ENCODE peak calls at places on chromosomes 16 and 17, in six cellular contexts. F is transverse colon, J is PC-3, I is psoas muscle, H is A549, X is heart left ventricle. Q is an unnamed sample.

GRCh38 chr17:1008008-1008761 is 11.3 kb downstream of the TIMM22 start:
- DNase-seq in F (no peak), J (no peak), H (no peak), X (peak), I (peak), Q (no peak)

GRCh38 chr17:34171245-34171818 is 83.8 kb upstream of the CCL2 start:
- DNase-seq in J (peak), I (peak), H (peak), F (peak), X (peak), Q (peak)

GRCh38 chr16:8026450-8026849 is 563.9 kb downstream of the TMEM114 start:
- DNase-seq in H (no peak), F (no peak), X (no peak), J (peak), I (no peak), Q (no peak)

GRCh38 chr17:52106638-52107261 is 51.8 kb downstream of the CA10 start:
- DNase-seq in X (no peak), H (peak), J (peak), F (peak), I (no peak), Q (no peak)

GRCh38 chr17:50180066-50180465 is 14.3 kb downstream of the SGCA start:
- DNase-seq in H (no peak), X (no peak), I (peak), J (no peak), F (no peak), Q (no peak)

GRCh38 chr17:1485748-1486376 is 6.6 kb downstream of the MYO1C start:
- DNase-seq in X (peak), J (peak), I (peak), H (peak), F (peak), Q (peak)

GRCh38 chr16:30921748-30922419 is 1.5 kb upstream of the FBXL19 start:
- DNase-seq in J (peak), F (peak), H (peak), I (peak), X (peak), Q (peak)

GRCh38 chr17:80195671-80196529 is 24.2 kb downstream of the SGSH start:
- DNase-seq in I (no peak), H (no peak), F (no peak), X (no peak), J (peak), Q (no peak)

GRCh38 chr16:51155901-51156810 is 5.1 kb upstream of the SALL1 start:
- DNase-seq in F (no peak), I (no peak), X (no peak), J (no peak), H (peak), Q (no peak)

GRCh38 chr16:28494141-28494851 is at the start of gene APOBR:
- DNase-seq in J (no peak), H (no peak), I (no peak), F (peak), X (peak), Q (peak)

GRCh38 chr17:43468746-43469544 is 14.8 kb upstream of the DHX8 start:
- DNase-seq in X (no peak), F (no peak), H (peak), J (peak), I (no peak), Q (no peak)

GRCh38 chr16:87464691-87465300 is 28.0 kb downstream of the ZCCHC14 start:
- DNase-seq in F (peak), X (peak), J (peak), H (no peak), I (peak), Q (peak)

GRCh38 chr16:88685156-88686061 is 898 bp downstream of the SNAI3 start:
- DNase-seq in X (no peak), J (no peak), H (peak), F (peak), I (peak), Q (peak)

GRCh38 chr16:22213236-22213635 is 7.2 kb downstream of the EEF2K start:
- DNase-seq in I (no peak), F (no peak), H (no peak), J (no peak), X (no peak), Q (no peak)

GRCh38 chr16:70769761-70770160 is 31.2 kb downstream of the VAC14 start:
- DNase-seq in F (no peak), J (no peak), X (no peak), H (no peak), I (peak), Q (no peak)

GRCh38 chr16:9199312-9199711 is 107.9 kb downstream of the HAPSTR1 start:
- DNase-seq in X (peak), F (no peak), I (no peak), J (no peak), H (no peak), Q (no peak)

GRCh38 chr16:19210175-19210924 is 42.3 kb downstream of the SYT17 start:
- DNase-seq in I (no peak), H (peak), J (peak), F (no peak), X (no peak), Q (peak)

GRCh38 chr16:23081675-23082119 is 67.6 kb downstream of the USP31 start:
- DNase-seq in J (no peak), F (no peak), H (peak), I (no peak), X (no peak), Q (no peak)

GRCh38 chr16:17377360-17378324 is 93.1 kb downstream of the XYLT1 start:
- DNase-seq in J (no peak), X (no peak), H (no peak), F (no peak), I (no peak), Q (no peak)

GRCh38 chr17:75897076-75898019 is 597 bp upstream of the TRIM65 start:
- DNase-seq in J (no peak), F (peak), I (peak), X (no peak), H (no peak), Q (no peak)

GRCh38 chr16:3993052-3993785 is 112.7 kb upstream of the CREBBP start:
- DNase-seq in J (no peak), H (no peak), X (no peak), I (no peak), F (no peak), Q (no peak)

GRCh38 chr16:28543072-28543471 is 4.3 kb upstream of the NUPR1 start:
- DNase-seq in F (peak), I (no peak), X (no peak), J (no peak), H (no peak), Q (no peak)

GRCh38 chr16:9557713-9558112 is 466.3 kb downstream of the HAPSTR1 start:
- DNase-seq in I (no peak), J (no peak), F (no peak), H (no peak), X (no peak), Q (no peak)

GRCh38 chr17:67784364-67785121 is 40.8 kb upstream of the BPTF start:
- DNase-seq in I (no peak), H (no peak), X (no peak), F (peak), J (no peak), Q (no peak)

GRCh38 chr17:1039511-1040215 is 42.7 kb downstream of the TIMM22 start:
- DNase-seq in H (no peak), X (peak), J (no peak), F (peak), I (peak), Q (no peak)

GRCh38 chr16:46911038-46911437 is 26.9 kb downstream of the GPT2 start:
- DNase-seq in X (no peak), F (no peak), I (no peak), H (no peak), J (no peak), Q (peak)

GRCh38 chr17:50323060-50323459 is 22.9 kb upstream of the XYLT2 start:
- DNase-seq in J (no peak), F (no peak), X (no peak), H (no peak), I (no peak), Q (no peak)

GRCh38 chr17:68759343-68760140 is 158.4 kb upstream of the FAM20A start:
- DNase-seq in X (peak), F (peak), H (peak), I (peak), J (peak), Q (peak)

GRCh38 chr17:66720027-66720426 is 114.9 kb upstream of the CACNG5 start:
- DNase-seq in J (no peak), I (no peak), H (no peak), F (no peak), X (no peak), Q (no peak)

GRCh38 chr16:53504665-53505064 is 1.7 kb upstream of the AKTIP start:
- DNase-seq in J (no peak), H (no peak), I (peak), F (no peak), X (no peak), Q (no peak)

GRCh38 chr16:88768041-88768876 is 16.8 kb downstream of the PIEZO1 start:
- DNase-seq in F (peak), J (no peak), I (no peak), X (no peak), H (no peak), Q (no peak)

GRCh38 chr16:47247691-47248090 is 103.9 kb upstream of the NETO2 start:
- DNase-seq in J (no peak), X (no peak), F (no peak), I (no peak), H (no peak), Q (no peak)

GRCh38 chr17:82443465-82444283 is 6.9 kb downstream of the CYBC1 start:
- DNase-seq in F (no peak), J (no peak), I (no peak), H (no peak), X (no peak), Q (no peak)

GRCh38 chr16:8691728-8692127 is 17.3 kb downstream of the ABAT start:
- DNase-seq in F (no peak), X (no peak), I (no peak), J (no peak), H (no peak), Q (no peak)

GRCh38 chr17:81261582-81262336 is 22.6 kb downstream of the NDUFAF8 start:
- DNase-seq in X (no peak), I (no peak), J (no peak), H (no peak), F (no peak), Q (no peak)

GRCh38 chr17:58785097-58785496 is 29.4 kb downstream of the PPM1E start:
- DNase-seq in F (no peak), X (no peak), H (no peak), J (no peak), I (no peak), Q (no peak)
- H3K27ac ChIP-seq in F (no peak), X (no peak), H (no peak), J (no peak), I (no peak), Q (no peak)

DNA sequence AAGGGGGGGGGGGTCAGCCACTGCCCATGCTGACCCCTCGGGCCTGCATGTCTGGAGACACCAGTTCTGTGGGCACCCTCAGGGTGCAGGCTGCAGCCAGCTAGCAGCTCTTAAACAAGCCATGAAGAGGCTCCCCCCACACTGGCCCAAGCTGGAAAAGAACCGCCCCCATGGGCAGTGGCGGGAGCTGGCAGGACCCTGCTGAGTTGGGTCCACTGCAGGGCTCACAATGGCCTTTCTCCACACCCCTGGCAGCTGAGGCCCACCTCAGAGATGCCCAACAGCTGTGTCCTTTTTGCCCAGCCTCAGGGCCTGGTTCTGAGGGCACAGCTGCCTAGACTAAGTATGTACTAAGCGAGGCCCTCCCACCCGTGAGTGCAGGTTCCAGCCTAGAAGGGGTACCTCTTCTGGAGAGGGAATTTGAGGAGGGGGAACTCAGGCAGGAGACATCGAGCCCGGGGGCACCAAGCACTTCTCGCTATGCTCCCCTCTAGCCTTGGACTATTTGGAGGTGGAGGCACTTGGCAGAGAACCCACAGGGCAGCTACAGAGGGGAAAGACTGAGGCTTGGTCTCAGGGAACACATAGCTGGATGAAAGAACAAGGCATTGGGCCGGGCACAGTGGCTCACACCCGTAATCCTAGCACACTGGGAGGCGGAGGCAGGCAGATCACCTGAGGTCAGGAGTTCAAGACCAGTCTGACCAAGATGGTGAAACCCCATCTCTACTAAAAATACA is 3.2 kb downstream of the THRA start:
- DNase-seq in J (no peak), H (no peak), X (no peak), F (no peak), I (peak), Q (no peak)
- H3K4me3 ChIP-seq in J (no peak), H (peak), X (no peak), F (no peak), I (peak), Q (peak)

DNA sequence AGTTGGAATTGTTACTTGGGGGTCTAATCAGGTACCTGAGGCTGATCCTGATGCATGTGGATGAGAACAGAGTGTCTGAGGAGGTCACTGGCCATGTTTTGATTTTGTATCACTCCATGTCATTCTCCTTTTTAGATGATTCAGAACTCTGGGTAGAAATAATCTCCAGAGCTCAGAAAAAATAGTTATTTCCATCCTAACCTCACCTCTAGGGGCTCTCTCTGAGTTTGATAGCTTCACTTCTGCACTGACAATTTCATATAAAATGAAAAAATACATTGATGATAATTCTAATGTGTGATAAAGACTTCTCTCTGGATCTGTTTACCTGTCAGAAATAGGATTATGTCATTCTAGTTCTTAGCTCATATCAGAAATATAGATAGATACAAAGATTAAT is 6.2 kb upstream of the KRT12 start:
- DNase-seq in F (no peak), I (no peak), H (no peak), X (no peak), J (no peak), Q (no peak)
- TF ChIP-seq CTCF in F (no peak), I (no peak), H (no peak), X (no peak), J (peak), Q (no peak)

DNA sequence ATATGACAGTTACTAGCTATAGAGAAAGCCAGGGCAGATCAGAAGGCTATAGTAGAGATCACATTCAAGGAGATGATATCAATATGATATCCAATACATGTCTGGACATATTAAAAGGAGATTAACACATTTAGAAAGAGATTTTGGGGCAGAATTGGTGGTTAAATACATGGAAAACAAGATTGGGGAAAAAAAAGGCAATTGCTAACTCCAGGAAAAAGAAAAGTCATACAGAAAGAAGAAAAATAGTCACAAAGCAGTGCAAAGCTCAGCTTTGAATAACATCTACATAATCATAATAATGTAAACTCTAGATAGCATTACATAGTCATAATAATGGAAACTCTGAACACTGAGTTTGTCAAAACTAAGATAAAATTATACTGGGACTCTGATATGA is 40.6 kb downstream of the MYH11 start:
- DNase-seq in F (no peak), X (no peak), I (no peak), H (no peak), J (no peak), Q (no peak)
- H3K27ac ChIP-seq in F (peak), X (peak), I (no peak), H (no peak), J (no peak), Q (no peak)

GRCh38 chr17:61456688-61457225 is 4.5 kb downstream of the TBX4 start:
- DNase-seq in I (no peak), H (no peak), F (no peak), J (no peak), X (no peak), Q (no peak)
- H3K4me3 ChIP-seq in I (no peak), H (no peak), F (no peak), J (no peak), X (no peak), Q (peak)

DNA sequence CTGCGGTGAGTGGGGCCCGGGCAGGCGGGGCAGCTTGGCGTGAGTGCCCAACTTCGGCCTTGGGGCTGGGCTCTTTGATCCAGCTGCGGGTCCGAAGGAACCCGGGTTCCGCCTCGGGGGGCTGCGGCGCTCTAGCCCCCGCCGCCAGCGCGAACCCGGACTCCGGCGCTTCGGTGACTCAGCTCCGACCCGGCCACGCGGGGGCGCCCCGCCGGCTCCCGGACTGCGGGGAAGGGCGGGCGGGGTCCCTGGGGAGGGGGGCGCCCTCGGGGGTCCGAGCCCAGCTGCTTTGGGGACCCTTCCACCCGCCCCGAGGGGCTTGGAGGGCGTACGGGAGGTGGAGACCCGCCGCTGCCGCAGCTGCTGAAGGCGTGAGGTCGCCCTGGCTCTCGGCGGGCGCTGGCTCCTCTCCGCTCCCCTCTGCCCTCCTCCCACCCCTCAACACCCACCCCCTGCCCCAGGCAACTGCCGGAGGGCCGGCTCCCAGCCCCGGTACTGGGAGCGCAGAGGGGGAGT is 461 bp downstream of the CPNE2 start:
- DNase-seq in F (peak), X (peak), I (peak), J (peak), H (no peak), Q (no peak)
- TF ChIP-seq CTCF in F (peak), X (peak), I (peak), J (peak), H (peak), Q (no peak)

DNA sequence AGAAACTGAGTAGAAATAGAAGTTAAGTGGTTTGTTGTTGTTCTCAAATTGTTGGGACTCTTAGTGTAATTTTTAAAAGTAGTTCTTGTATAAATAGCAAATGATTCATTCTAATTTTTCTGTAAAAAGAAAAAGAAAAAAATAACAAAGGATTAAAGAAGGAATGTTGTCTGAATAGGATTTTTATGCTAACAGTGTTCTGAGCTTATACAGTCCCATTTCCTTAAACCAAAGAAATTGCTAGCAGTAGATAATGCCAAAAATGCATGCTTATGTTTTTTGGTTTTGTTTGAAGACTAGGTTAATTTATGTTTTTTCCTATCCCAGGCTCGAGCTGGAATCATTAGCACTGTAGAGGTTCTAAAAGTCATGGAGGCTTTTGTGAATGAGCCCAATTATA is 44.7 kb upstream of the KPNB1 start:
- DNase-seq in I (no peak), J (no peak), F (no peak), X (no peak), H (no peak), Q (no peak)
- H3K27ac ChIP-seq in I (no peak), J (no peak), F (peak), X (no peak), H (no peak), Q (no peak)

DNA sequence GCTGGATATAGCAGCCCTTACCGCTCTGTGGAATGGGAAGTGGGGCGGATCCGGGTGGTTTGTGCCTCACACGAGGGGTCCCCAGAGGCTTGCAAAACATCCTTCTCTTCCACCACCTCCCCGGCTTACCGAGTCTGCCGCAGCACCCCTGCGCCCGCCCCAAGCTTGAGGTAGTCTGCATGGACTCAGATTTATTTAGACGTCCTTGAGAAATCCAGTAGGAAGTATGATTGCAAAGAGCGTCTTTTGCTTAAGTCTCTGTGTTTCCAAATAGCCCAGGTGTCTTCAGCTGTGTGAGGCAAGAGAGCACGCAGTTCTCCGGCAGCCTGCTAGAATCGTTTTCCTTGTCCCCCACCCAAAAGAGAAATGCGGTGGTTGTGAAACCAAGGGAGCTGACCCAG is 2.4 kb downstream of the KIAA0513 start:
- DNase-seq in J (peak), F (peak), H (no peak), X (no peak), I (no peak), Q (peak)
- H3K4me3 ChIP-seq in J (peak), F (no peak), H (no peak), X (no peak), I (no peak), Q (no peak)

DNA sequence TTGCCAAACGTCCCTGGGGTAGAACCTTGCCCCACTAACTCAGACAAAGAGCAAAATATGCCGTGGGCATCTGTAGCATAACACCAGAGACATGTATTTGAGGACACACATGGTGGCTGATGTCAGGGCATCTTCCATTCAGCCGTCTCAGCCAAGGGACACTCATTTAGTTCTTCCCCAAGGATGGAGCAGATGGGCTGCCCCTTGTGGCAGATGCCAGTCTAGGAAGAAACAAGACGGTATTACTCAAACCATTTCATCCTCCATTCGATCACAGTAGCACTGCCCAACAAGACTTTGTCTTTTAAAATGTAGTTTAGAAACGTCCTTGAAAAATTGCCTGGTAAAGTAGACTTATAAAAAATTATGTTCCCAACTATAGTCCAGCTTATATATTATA is 937.6 kb upstream of the EEF2KMT start:
- DNase-seq in H (no peak), J (no peak), I (no peak), X (no peak), F (no peak), Q (no peak)
- TF ChIP-seq CTCF in H (no peak), J (no peak), I (no peak), X (no peak), F (no peak), Q (no peak)